ENCODE peak calls at places on chromosome 21, in seven cellular contexts. M is HFFc6, Z is NCI-H2107, C is GF-D8, S is esophagus squamous epithelium, N is RWPE1, D is foreskin fibroblast. A is an unnamed sample.

GRCh38 chr21:33860332-33860879 is 55.2 kb downstream of the ATP5PO start:
- DNase-seq in M (no peak), N (no peak), Z (no peak), C (no peak), S (no peak), D (no peak), A (no peak)

GRCh38 chr21:44530221-44530902 is 9.6 kb downstream of the KRTAP10-1 start:
- DNase-seq in N (no peak), Z (no peak), S (no peak), M (no peak), C (no peak), D (no peak), A (no peak)

GRCh38 chr21:39712976-39713375 is 32.0 kb upstream of the IGSF5 start:
- DNase-seq in D (no peak), N (no peak), M (no peak), C (no peak), Z (no peak), S (no peak), A (no peak)

GRCh38 chr21:28111151-28111619 is 881.5 kb downstream of the LTN1 start:
- DNase-seq in N (no peak), S (no peak), C (no peak), M (peak), Z (no peak), D (peak), A (no peak)

GRCh38 chr21:38721055-38721454 is 84.7 kb upstream of the ETS2 start:
- DNase-seq in N (no peak), S (no peak), C (no peak), Z (no peak), M (no peak), D (no peak), A (no peak)

GRCh38 chr21:26147535-26147934 is 23.0 kb downstream of the APP start:
- DNase-seq in N (no peak), D (no peak), M (no peak), C (no peak), Z (no peak), S (no peak), A (no peak)

GRCh38 chr21:29025328-29025713 is 853 bp downstream of the USP16 start:
- DNase-seq in D (no peak), C (peak), S (no peak), Z (no peak), M (peak), N (peak), A (no peak)

GRCh38 chr21:28856588-28857250 is 136.0 kb downstream of the LTN1 start:
- DNase-seq in Z (no peak), M (no peak), S (no peak), N (no peak), D (no peak), C (no peak), A (no peak)

GRCh38 chr21:42931560-42932235 is 6.3 kb upstream of the ERVH48-1 start:
- DNase-seq in M (no peak), N (no peak), S (no peak), D (no peak), Z (no peak), C (peak), A (peak)

GRCh38 chr21:19535356-19535755 is 1131.8 kb upstream of the TMPRSS15 start:
- DNase-seq in N (no peak), M (no peak), S (no peak), C (no peak), D (no peak), Z (no peak), A (no peak)

GRCh38 chr21:28464988-28465387 is 527.7 kb downstream of the LTN1 start:
- DNase-seq in M (no peak), C (no peak), D (no peak), Z (no peak), S (no peak), N (no peak), A (no peak)

GRCh38 chr21:43001316-43001715 is 27.0 kb downstream of the PKNOX1 start:
- DNase-seq in D (no peak), M (no peak), Z (no peak), N (no peak), S (no peak), C (no peak), A (no peak)

GRCh38 chr21:27026501-27026900 is 59.6 kb upstream of the ADAMTS5 start:
- DNase-seq in C (no peak), D (no peak), S (no peak), N (no peak), Z (no peak), M (no peak), A (no peak)

A was measured in GM06990.